ENCODE peak calls at places on chromosomes 5 and 9, in eight cellular contexts. M is GM10248; P is lung; Q is PC-3; Y is CD8-positive, alpha-beta T cell; G is GM03348; C is H9; R is mammary epithelial cell. F is an unnamed sample.

GRCh38 chr9:78187763-78188495 is 47.9 kb upstream of the CEP78 start:
- DNase-seq in M (no peak), P (peak), Q (no peak), Y (no peak), G (no peak), C (no peak), R (no peak), F (no peak)

GRCh38 chr9:16787724-16788123 is 82.7 kb downstream of the BNC2 start:
- DNase-seq in M (no peak), P (no peak), Q (peak), Y (no peak), G (peak), C (no peak), R (no peak), F (no peak)

GRCh38 chr9:297104-297794 is 82.6 kb downstream of the DOCK8 start:
- DNase-seq in M (peak), P (peak), Q (peak), Y (no peak), G (no peak), C (no peak), R (peak), F (no peak)

GRCh38 chr5:141003791-141004601 is 37.7 kb downstream of the PCDHAC2 start:
- DNase-seq in M (no peak), P (peak), Q (peak), Y (no peak), G (no peak), C (peak), R (peak), F (peak)

GRCh38 chr5:7094626-7095025 is 301.3 kb upstream of the ADCY2 start:
- DNase-seq in M (no peak), P (no peak), Q (peak), Y (no peak), G (no peak), C (peak), R (no peak), F (peak)

GRCh38 chr5:172713809-172714490 is 57.0 kb downstream of the DUSP1 start:
- DNase-seq in M (no peak), P (no peak), Q (no peak), Y (no peak), G (no peak), C (no peak), R (no peak), F (no peak)

GRCh38 chr9:93155716-93156474 is 21.8 kb upstream of the NINJ1 start:
- DNase-seq in M (no peak), P (no peak), Q (no peak), Y (no peak), G (no peak), C (no peak), R (no peak), F (no peak)

GRCh38 chr5:170513856-170514255 is 10.0 kb downstream of the KCNIP1 start:
- DNase-seq in M (no peak), P (no peak), Q (no peak), Y (no peak), G (no peak), C (no peak), R (no peak), F (no peak)

GRCh38 chr5:5409151-5409810 is 13.2 kb upstream of the ICE1 start:
- DNase-seq in M (no peak), P (no peak), Q (peak), Y (no peak), G (no peak), C (no peak), R (peak), F (peak)

F was measured in mesendoderm.